ENCODE peak calls at places on chromosome 15, in seven cellular contexts. P is Peyer's patch; N is CD8-positive, alpha-beta T cell; Q is mesendoderm; V is neural progenitor cell; E is A549; M is mammary epithelial cell. I is an unnamed sample.

GRCh38 chr15:52822475-52822874 is 32.3 kb upstream of the ONECUT1 start:
- DNase-seq in Q (peak; percentile 30), M (no peak), P (no peak), E (no peak), N (no peak), V (no peak), I (no peak)

GRCh38 chr15:85642693-85643058 is 152.0 kb downstream of the KLHL25 start:
- DNase-seq in Q (no peak), M (no peak), E (no peak), V (no peak), P (no peak), N (no peak), I (no peak)

GRCh38 chr15:33587773-33588172 is 277.0 kb downstream of the RYR3 start:
- DNase-seq in N (no peak), V (no peak), P (no peak), M (no peak), E (no peak), Q (peak; percentile 69), I (no peak)

GRCh38 chr15:56718560-56718959 is 14.7 kb downstream of the ZNF280D start:
- DNase-seq in P (no peak), Q (peak; percentile 36), N (no peak), M (no peak), V (peak; percentile 29), E (no peak), I (no peak)

GRCh38 chr15:39299506-39300267 is 281.2 kb upstream of the THBS1 start:
- DNase-seq in N (no peak), P (no peak), M (no peak), Q (no peak), V (no peak), E (no peak), I (no peak)

GRCh38 chr15:22863356-22863755 is 24.9 kb downstream of the NIPA2 start:
- DNase-seq in N (no peak), E (no peak), M (no peak), Q (no peak), P (no peak), V (no peak), I (no peak)

GRCh38 chr15:101264011-101264410 is 12.2 kb upstream of the CHSY1 start:
- DNase-seq in E (no peak), N (no peak), P (no peak), M (no peak), Q (no peak), V (no peak), I (no peak)

GRCh38 chr15:70818580-70818979 is 35.4 kb downstream of the LARP6 start:
- DNase-seq in M (no peak), N (no peak), Q (no peak), E (no peak), V (no peak), P (no peak), I (no peak)

GRCh38 chr15:94231728-94232086 is 346 bp downstream of the MCTP2 start:
- DNase-seq in P (no peak), Q (peak; percentile 62), E (no peak), V (peak; percentile 57), N (no peak), M (no peak), I (no peak)

GRCh38 chr15:66775127-66776105 is 73.4 kb downstream of the SMAD6 start:
- DNase-seq in M (no peak), P (peak; percentile 44), E (no peak), V (no peak), N (no peak), Q (no peak), I (no peak)

GRCh38 chr15:77769700-77770099 is 137.0 kb upstream of the LINGO1 start:
- DNase-seq in V (no peak), M (no peak), Q (no peak), P (no peak), N (no peak), E (no peak), I (no peak)

GRCh38 chr15:67110400-67110799 is 45.0 kb downstream of the SMAD3 start:
- DNase-seq in P (peak; percentile 34), Q (no peak), E (no peak), V (no peak), M (no peak), N (no peak), I (no peak)

GRCh38 chr15:62845239-62846126 is 197.1 kb upstream of the TPM1 start:
- DNase-seq in M (peak; percentile 36), V (no peak), N (no peak), E (peak; percentile 51), Q (peak; percentile 35), P (no peak), I (no peak)

GRCh38 chr15:73852507-73852906 is 20.9 kb upstream of the TBC1D21 start:
- DNase-seq in E (no peak), V (no peak), M (no peak), P (no peak), Q (no peak), N (no peak), I (no peak)

GRCh38 chr15:73849641-73850040 is 23.7 kb upstream of the TBC1D21 start:
- DNase-seq in N (no peak), E (no peak), M (no peak), P (no peak), Q (no peak), V (no peak), I (no peak)

GRCh38 chr15:73850228-73850627 is 23.1 kb upstream of the TBC1D21 start:
- DNase-seq in N (no peak), E (no peak), Q (no peak), M (no peak), P (no peak), V (no peak), I (no peak)

GRCh38 chr15:73854265-73854664 is 19.1 kb upstream of the TBC1D21 start:
- DNase-seq in N (no peak), E (no peak), P (no peak), M (no peak), Q (no peak), V (no peak), I (no peak)

DNA sequence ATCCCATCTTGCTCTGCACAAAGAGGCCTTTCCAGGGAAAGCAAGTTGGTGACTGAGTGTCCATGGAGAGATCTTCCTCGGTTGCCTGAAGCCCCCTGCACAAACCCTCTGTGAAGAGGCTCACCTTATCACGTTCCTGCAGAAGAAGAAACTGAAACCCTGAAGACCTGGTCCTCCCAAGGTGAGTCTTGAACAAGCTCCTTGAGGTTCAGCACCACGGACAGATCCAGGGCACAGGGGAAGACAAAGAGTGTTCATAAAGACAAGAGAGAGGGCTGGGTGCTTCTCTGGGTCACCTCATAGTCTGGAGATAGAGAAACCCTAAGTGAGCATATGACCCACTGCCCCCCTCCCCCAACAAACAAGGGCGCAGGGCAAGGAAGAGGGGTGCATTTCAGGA is 21.7 kb upstream of the TBC1D21 start:
- DNase-seq in E (no peak), P (no peak), N (peak; percentile 15), Q (peak; percentile 87), M (peak; percentile 50), V (peak; percentile 91), I (no peak)
- H3K4me1 ChIP-seq in E (no peaks in the 10 kb centered on the region), P (no peaks in the 10 kb centered on the region), N (no peaks in the 10 kb centered on the region), Q (no peaks in the 10 kb centered on the region), M (no peaks in the 10 kb centered on the region), V (no peaks in the 10 kb centered on the region), I (no peaks in the 10 kb centered on the region)

DNA sequence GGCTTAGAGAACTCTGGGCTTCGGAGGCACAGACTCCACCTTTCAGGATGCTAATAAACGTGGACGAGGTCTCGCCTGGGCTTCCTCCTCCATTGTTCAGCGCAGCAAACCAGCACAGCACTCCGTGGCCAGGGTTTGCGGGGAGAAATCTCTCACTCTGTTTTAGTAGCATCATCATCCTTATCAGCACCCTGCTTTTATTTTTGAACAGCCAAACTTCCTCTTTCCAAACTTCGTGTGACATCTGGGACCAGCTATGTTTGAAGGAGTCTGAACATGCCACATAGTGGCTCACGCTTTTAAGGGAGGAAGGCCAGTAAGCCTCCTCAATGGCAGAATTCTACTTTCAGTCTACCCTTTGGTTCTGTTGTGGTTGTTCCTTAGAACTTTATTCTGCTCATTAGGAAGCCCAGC is 149.0 kb downstream of the PGPEP1L start:
- DNase-seq in Q (no peak), N (no peak), P (no peak), M (no peak), V (no peak), E (no peak), I (no peak)
- H3K4me1 ChIP-seq in Q (peaks cover 16% of the 10 kb centered on the region), N (peaks cover 40% of the 10 kb centered on the region), P (no peaks in the 10 kb centered on the region), M (peaks cover 38% of the 10 kb centered on the region), V (peaks cover 46% of the 10 kb centered on the region), E (peaks cover 100% of the 10 kb centered on the region), I (no peaks in the 10 kb centered on the region)

GRCh38 chr15:88609344-88609743 is 11.8 kb upstream of the AEN start:
- DNase-seq in P (no peak), V (no peak), E (no peak), N (no peak), Q (peak; percentile 75), M (no peak), I (no peak)
- H3K4me1 ChIP-seq in P (no peaks in the 10 kb centered on the region), V (peaks cover 64% of the 10 kb centered on the region), E (peaks cover 25% of the 10 kb centered on the region), N (peaks cover 17% of the 10 kb centered on the region), Q (peaks cover 26% of the 10 kb centered on the region), M (no peaks in the 10 kb centered on the region), I (peaks cover 15% of the 10 kb centered on the region)

GRCh38 chr15:24956131-24956838 is 1.5 kb downstream of the SNRPN start:
- DNase-seq in N (peak; percentile 64), Q (peak; percentile 95), E (peak; percentile 40), P (peak; percentile 71), V (peak; percentile 89), M (peak; percentile 61), I (peak; percentile 56)

GRCh38 chr15:24957691-24958090 is 2.9 kb downstream of the SNRPN start:
- DNase-seq in M (no peak), Q (peak; percentile 52), V (peak; percentile 31), P (no peak), E (no peak), N (no peak), I (no peak)

GRCh38 chr15:24955549-24955929 is 752 bp downstream of the SNRPN start:
- DNase-seq in V (peak; percentile 6), P (peak; percentile 51), M (no peak), E (peak; percentile 3), N (peak; percentile 3), Q (no peak), I (peak; percentile 4)

GRCh38 chr15:24954783-24955548 is at the start of the genes SNRPN and SNURF:
- DNase-seq in Q (peak; percentile 83), P (peak; percentile 74), V (peak; percentile 91), E (peak; percentile 39), N (peak; percentile 43), M (peak; percentile 65), I (peak; percentile 50)
- H3K4me1 ChIP-seq in Q (no peaks in the 10 kb centered on the region), P (no peaks in the 10 kb centered on the region), V (peaks cover 31% of the 10 kb centered on the region), E (no peaks in the 10 kb centered on the region), N (peaks cover 14% of the 10 kb centered on the region), M (no peaks in the 10 kb centered on the region), I (no peaks in the 10 kb centered on the region)

I was measured in effector memory CD4-positive, alpha-beta T cell.